ENCODE peak calls at places on chromosomes 3 and 15, in eight cellular contexts. O, Z, B, C, T, L, P and F are unnamed samples.

GRCh38 chr3:158918008-158918407 is 116.2 kb downstream of the MFSD1 start:
- DNase-seq in Z (peak), P (peak), O (peak), T (peak), L (no peak), B (peak), C (peak), F (peak)

GRCh38 chr3:49952924-49953323 is 13.0 kb downstream of the RBM6 start:
- DNase-seq in Z (no peak), P (no peak), T (no peak), B (no peak), L (no peak), C (no peak), O (no peak), F (no peak)

GRCh38 chr3:129112308-129113052 is 9.1 kb downstream of the RAB43 start:
- DNase-seq in T (no peak), B (no peak), O (no peak), P (no peak), C (no peak), L (no peak), Z (peak), F (no peak)

GRCh38 chr3:53161345-53161819 is 373 bp downstream of the PRKCD start:
- DNase-seq in O (no peak), C (no peak), L (no peak), T (no peak), Z (no peak), B (no peak), P (peak), F (no peak)

GRCh38 chr3:173109143-173109542 is 31.9 kb downstream of the SPATA16 start:
- DNase-seq in T (no peak), Z (no peak), P (peak), C (no peak), L (no peak), B (no peak), O (no peak), F (no peak)

GRCh38 chr15:100061944-100062343 is 279.8 kb downstream of the ADAMTS17 start:
- DNase-seq in P (no peak), C (no peak), B (no peak), L (no peak), T (no peak), Z (no peak), O (no peak), F (no peak)

GRCh38 chr3:29408676-29409075 is 127.8 kb downstream of the RBMS3 start:
- DNase-seq in L (no peak), B (no peak), C (no peak), P (no peak), Z (no peak), O (no peak), T (no peak), F (no peak)

GRCh38 chr15:43463998-43464397 is 29.0 kb downstream of the TP53BP1 start:
- DNase-seq in L (no peak), Z (no peak), T (no peak), O (no peak), B (no peak), C (no peak), P (no peak), F (no peak)

GRCh38 chr3:127730666-127731294 is 58.0 kb downstream of the ABTB1 start:
- DNase-seq in B (no peak), Z (no peak), P (no peak), C (no peak), O (no peak), T (no peak), L (no peak), F (no peak)

GRCh38 chr3:110955301-110955880 is 116.2 kb upstream of the NECTIN3 start:
- DNase-seq in Z (no peak), L (no peak), T (no peak), P (no peak), C (no peak), O (no peak), B (no peak), F (no peak)

DNA sequence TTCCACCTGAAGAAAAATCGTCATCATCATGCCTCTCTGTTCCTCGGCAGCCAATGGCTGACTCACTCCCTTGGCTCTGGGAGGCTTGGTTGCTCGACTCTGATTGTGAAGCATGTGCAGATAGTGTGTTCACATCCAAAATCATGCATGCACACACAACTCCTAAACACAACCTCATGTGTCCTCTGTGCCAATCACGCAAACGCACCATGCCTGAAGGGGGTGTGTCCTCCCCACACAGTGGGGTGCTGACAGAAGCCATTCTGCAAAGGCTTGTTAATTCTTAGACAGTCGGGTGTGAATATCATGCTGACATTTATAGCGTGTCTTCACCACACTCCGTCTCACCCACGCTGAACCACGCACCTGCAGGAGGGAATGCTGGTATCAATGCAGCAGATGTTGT is 11.4 kb upstream of the CCDC174 start:
- DNase-seq in O (no peak), C (no peak), T (no peak), B (no peak), P (no peak), Z (no peak), L (no peak), F (no peak)
- TF ChIP-seq REST in O (no peak), C (no peak), T (no peak), B (no peak), P (no peak), Z (no peak), L (no peak), F (no peak)

DNA sequence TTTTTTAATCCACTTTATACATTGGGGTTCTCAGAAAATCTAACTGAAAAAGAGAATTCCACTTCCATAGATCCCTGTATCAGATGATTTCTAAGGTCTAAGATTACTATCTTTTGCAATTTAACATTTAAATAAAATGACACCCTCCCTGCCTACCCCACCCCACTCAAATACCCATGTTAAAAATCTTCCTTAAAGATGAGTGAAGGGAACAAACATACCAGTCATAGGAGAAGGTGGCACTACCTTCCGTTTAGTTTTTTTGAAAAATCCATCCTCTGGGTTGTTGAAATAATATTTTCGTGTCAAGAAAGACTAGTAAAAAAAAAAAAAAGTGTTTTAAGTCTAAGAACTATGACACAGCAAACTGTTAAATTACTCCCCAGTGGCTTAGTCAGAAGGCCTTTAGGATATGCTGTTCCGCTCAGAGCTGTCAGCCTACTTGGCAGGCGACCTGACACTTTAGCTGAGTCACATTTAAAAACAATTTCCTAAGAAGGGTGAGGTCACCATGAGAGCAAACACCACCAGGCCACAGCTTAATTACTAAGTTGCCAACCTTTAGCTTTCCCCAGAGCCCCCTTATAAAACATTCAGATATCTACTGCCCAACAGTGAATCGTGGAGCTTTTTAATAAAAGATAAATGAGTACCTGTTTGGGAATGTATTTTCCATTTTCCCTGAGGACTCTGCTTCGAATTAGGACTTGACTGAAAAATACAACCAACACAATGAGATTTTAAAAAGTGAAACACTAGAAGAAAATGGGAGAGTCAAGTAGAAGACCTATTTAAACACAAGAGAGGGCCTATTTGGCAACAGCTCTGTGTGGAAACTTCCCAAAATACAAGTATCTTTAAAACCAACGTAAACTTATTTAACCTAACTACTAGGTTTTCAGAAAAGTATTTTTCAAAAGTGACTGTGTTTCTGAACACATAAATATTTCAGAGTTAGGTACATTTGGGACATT is 9.6 kb downstream of the EMC3 start:
- DNase-seq in P (peak), Z (peak), B (no peak), L (no peak), O (peak), C (peak), T (no peak), F (peak)
- TF ChIP-seq POLR2AphosphoS5 in P (peak), Z (no peak), B (no peak), L (no peak), O (no peak), C (peak), T (no peak), F (peak)

DNA sequence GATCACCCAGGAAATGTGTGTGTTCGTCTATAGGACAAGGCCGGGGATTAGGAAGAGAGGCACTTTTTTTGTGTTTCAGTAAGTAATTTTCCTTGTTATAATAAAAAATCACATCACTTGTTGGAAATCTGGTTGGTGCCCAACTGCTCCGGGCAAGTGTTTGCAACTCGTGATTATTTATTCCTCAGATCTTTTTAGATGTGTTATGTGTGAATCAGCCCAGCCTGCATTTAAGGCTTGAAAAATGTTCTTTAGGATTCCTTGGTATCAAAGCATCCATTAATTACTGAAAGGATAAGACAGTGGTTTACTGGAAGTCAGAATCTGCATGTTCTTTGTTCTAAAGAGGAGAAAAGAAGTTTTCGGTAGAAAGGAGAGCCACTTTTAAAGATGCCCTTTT is 345.6 kb downstream of the FEZF2 start:
- DNase-seq in O (no peak), C (no peak), P (no peak), B (no peak), T (no peak), L (no peak), Z (no peak), F (no peak)
- TF ChIP-seq REST in O (no peak), C (no peak), P (no peak), B (no peak), T (no peak), L (no peak), Z (no peak), F (no peak)

GRCh38 chr3:101042996-101043686 is 49.9 kb upstream of the ABI3BP start:
- DNase-seq in C (no peak), Z (no peak), P (no peak), O (no peak), L (no peak), B (no peak), T (no peak), F (no peak)
- TF ChIP-seq POLR2AphosphoS5 in C (no peak), Z (no peak), P (no peak), O (no peak), L (no peak), B (no peak), T (no peak), F (no peak)